ENCODE peak calls at places on chromosome 4, in nine cellular contexts. E is right lobe of liver; D is Caco-2; S is fibroblast of pulmonary artery; N is K562; U is astrocyte of the cerebellum; B is tibial artery; L is CD4-positive, alpha-beta T cell; R is AG09309. V is an unnamed sample.

GRCh38 chr4:26082565-26082964 is 168.5 kb downstream of the SMIM20 start:
- DNase-seq in E (no peak), U (no peak), D (no peak), S (no peak), L (no peak), N (no peak), B (no peak), R (no peak), V (no peak)

GRCh38 chr4:26219206-26219605 is 101.6 kb upstream of the RBPJ start:
- DNase-seq in D (no peak), E (no peak), N (no peak), B (no peak), S (no peak), U (no peak), L (no peak), R (no peak), V (no peak)

GRCh38 chr4:7411491-7411890 is 23.2 kb downstream of the PSAPL1 start:
- DNase-seq in R (no peak), L (no peak), S (no peak), N (no peak), U (no peak), D (no peak), B (no peak), E (no peak), V (no peak)

GRCh38 chr4:768995-769394 is 56.9 kb downstream of the CPLX1 start:
- DNase-seq in S (no peak), D (peak), U (no peak), R (no peak), B (no peak), E (no peak), L (no peak), N (no peak), V (no peak)

GRCh38 chr4:79678472-79679202 is 270.6 kb upstream of the GK2 start:
- DNase-seq in D (no peak), U (no peak), R (no peak), N (peak), E (no peak), S (peak), L (no peak), B (no peak), V (no peak)

GRCh38 chr4:3637326-3638016 is 105.2 kb upstream of the LRPAP1 start:
- DNase-seq in N (no peak), U (no peak), D (no peak), L (no peak), B (no peak), E (no peak), R (no peak), S (no peak), V (no peak)

GRCh38 chr4:147981305-147981704 is 249.4 kb downstream of the ARHGAP10 start:
- DNase-seq in R (peak), E (no peak), S (no peak), N (no peak), B (no peak), U (peak), L (no peak), D (no peak), V (no peak)

GRCh38 chr4:164108971-164109370 is 614.5 kb downstream of the TMA16 start:
- DNase-seq in S (no peak), L (no peak), N (no peak), E (no peak), R (no peak), U (no peak), B (no peak), D (no peak), V (no peak)

GRCh38 chr4:125382995-125383394 is 68.2 kb downstream of the FAT4 start:
- DNase-seq in U (peak), D (no peak), B (no peak), L (no peak), S (peak), E (no peak), R (no peak), N (no peak), V (no peak)

GRCh38 chr4:38138363-38138762 is 178.2 kb downstream of the PTTG2 start:
- DNase-seq in N (no peak), R (no peak), S (no peak), D (no peak), L (no peak), E (no peak), B (no peak), U (no peak), V (no peak)

GRCh38 chr4:5573965-5574364 is 134.4 kb downstream of the EVC2 start:
- DNase-seq in L (no peak), B (no peak), N (no peak), S (no peak), E (no peak), R (no peak), U (no peak), D (no peak), V (no peak)

GRCh38 chr4:107689912-107690587 is 30.0 kb downstream of the PAPSS1 start:
- DNase-seq in D (no peak), U (peak), N (no peak), E (no peak), B (no peak), R (peak), S (peak), L (no peak), V (no peak)

GRCh38 chr4:141391293-141391692 is 170.6 kb downstream of the ZNF330 start:
- DNase-seq in N (no peak), R (no peak), L (no peak), E (no peak), D (no peak), U (no peak), B (no peak), S (no peak), V (no peak)

GRCh38 chr4:169934794-169935400 is 91.3 kb downstream of the MFAP3L start:
- DNase-seq in D (no peak), U (no peak), R (no peak), L (no peak), S (no peak), B (no peak), E (no peak), N (no peak), V (no peak)

GRCh38 chr4:27861381-27861787 is 1000.7 kb downstream of the STIM2 start:
- DNase-seq in S (peak), U (no peak), E (peak), L (no peak), D (no peak), N (no peak), R (peak), B (no peak), V (peak)

GRCh38 chr4:13298655-13299054 is 185.5 kb downstream of the RAB28 start:
- DNase-seq in B (no peak), S (peak), R (no peak), D (no peak), N (no peak), L (no peak), U (no peak), E (no peak), V (no peak)

GRCh38 chr4:73788411-73788810 is 48.0 kb downstream of the CXCL8 start:
- DNase-seq in R (no peak), U (no peak), N (no peak), S (no peak), B (no peak), D (no peak), E (no peak), L (no peak), V (no peak)

GRCh38 chr4:16289872-16290554 is 63.7 kb upstream of the TAPT1 start:
- DNase-seq in L (no peak), E (no peak), U (peak), N (peak), S (peak), D (no peak), B (no peak), R (no peak), V (peak)

DNA sequence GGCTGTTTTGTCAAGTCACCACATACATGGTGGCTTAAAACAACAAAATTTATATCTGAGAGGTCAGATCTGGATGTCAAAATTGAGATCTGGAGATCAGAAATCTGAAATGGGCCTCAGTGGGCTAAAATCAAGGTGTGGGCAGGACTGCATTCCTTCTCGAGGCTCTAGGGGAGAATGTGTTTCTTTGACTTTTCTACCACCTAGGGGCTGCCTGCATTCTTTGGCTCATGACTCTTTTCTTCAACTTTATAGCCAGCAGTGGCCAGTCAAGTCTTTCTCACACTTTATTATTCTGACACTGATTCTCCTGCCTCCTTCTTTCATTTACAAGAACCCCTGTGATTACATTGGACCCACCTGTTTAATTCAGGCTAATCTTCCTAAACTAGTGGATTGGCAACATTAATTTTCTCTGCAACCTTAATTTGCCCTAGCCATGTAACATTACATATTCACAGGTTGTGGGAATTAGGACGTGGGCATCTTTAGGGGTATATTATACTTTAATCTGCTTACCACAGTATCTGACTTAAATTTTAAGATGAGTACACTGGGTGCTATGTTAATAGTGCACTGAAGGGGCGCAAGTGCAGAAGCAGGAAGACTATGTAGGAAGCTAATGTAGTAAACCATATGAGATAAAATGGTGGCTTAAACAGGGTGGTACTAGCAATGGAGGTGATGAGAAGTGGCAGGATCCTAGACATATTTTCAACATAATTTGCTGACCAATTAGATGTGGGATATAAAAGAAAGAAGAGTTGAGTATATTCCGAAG is 188.0 kb downstream of the SLC4A4 start:
- DNase-seq in S (no peak), E (no peak), L (no peak), N (no peak), U (peak), R (no peak), B (no peak), D (no peak), V (no peak)
- TF ChIP-seq CTCF in S (peak), E (no peak), L (no peak), N (no peak), U (peak), R (peak), B (no peak), D (no peak), V (no peak)

DNA sequence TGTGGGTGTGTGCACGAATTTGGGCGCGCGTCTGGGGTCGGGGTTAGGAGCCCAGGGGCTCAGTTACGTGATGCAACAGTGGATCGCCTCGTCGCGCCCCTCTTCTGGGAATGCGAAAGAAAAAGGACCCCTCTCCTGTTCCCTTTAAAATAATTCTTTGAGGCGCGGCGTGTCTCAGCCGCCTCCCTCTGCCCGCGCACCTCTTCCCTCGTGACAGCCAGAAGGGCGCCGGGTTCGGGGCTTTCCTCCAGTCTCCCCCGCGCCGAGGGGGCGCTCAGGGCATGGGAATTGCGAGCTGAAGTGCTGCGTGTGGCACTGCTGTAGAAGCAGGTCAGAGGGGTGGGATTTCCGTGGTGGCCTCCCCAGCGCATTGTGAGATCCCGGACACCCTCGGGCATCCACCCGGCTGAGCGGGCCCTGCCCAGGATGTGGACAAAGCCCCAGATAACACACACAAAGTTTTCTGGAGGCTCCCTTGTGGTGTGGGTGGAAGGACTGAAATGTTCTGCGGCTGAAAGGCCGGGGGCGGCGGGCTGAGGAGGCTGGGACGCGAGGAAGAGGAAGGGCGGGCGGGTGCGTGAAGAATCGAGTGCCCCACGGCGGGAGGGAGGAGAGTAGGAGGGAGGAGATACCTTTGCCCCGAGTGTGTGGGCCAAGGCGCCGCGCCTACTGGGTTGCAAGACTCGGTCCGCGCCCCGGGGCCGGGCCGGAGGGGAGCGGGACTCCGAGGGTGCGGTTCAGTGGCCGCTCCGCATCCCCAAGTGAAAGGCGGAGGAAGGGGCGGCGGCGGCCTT is 697 bp downstream of the SEPTIN11 start:
- DNase-seq in B (peak), N (peak), E (peak), L (peak), D (peak), R (no peak), S (peak), U (no peak), V (peak)
- TF ChIP-seq CTCF in B (no peak), N (no peak), E (no peak), L (no peak), D (no peak), R (no peak), S (no peak), U (no peak), V (no peak)

DNA sequence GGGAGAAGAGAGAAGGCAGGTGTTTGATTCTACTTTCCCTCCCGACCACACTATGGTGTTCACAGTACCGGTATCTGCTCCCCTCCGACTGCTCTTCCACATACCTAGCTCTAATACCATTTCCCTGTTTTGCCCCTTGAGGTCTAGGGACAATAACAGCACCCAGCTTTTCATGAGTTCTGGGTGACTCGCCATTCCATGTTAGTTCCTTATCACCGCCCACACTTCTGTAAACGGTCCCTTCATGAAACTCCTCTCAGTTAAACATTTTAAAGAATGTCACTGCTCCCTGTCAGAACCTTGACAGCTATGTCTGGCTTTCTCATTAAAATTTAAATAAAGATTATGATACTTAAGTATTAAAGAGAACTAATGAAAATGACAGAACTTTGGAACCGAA is 136.7 kb downstream of the ADAMTS3 start:
- DNase-seq in U (no peak), N (no peak), R (no peak), S (no peak), E (no peak), B (no peak), L (no peak), D (no peak), V (no peak)
- TF ChIP-seq CTCF in U (no peak), N (no peak), R (no peak), S (no peak), E (no peak), B (no peak), L (no peak), D (no peak), V (no peak)

GRCh38 chr4:165289429-165289785 is 38.1 kb upstream of the MSMO1 start:
- DNase-seq in R (no peak), S (no peak), E (no peak), L (no peak), B (no peak), N (no peak), D (no peak), U (no peak), V (no peak)
- TF ChIP-seq CTCF in R (no peak), S (no peak), E (no peak), L (no peak), B (no peak), N (no peak), D (no peak), U (no peak), V (no peak)

GRCh38 chr4:183200453-183200852 is 101.4 kb downstream of the WWC2 start:
- DNase-seq in D (no peak), R (peak), S (peak), U (peak), L (no peak), N (no peak), E (peak), B (peak), V (no peak)

GRCh38 chr4:183192566-183192965 is 93.5 kb downstream of the WWC2 start:
- DNase-seq in N (no peak), S (no peak), R (no peak), E (no peak), D (no peak), B (no peak), L (no peak), U (no peak), V (no peak)

GRCh38 chr4:183201331-183201730 is 102.3 kb downstream of the WWC2 start:
- DNase-seq in E (no peak), L (no peak), U (no peak), R (peak), B (no peak), D (no peak), N (no peak), S (peak), V (no peak)

GRCh38 chr4:183195534-183195933 is 96.5 kb downstream of the WWC2 start:
- DNase-seq in N (no peak), L (no peak), U (no peak), B (no peak), D (no peak), R (no peak), E (no peak), S (no peak), V (no peak)

DNA sequence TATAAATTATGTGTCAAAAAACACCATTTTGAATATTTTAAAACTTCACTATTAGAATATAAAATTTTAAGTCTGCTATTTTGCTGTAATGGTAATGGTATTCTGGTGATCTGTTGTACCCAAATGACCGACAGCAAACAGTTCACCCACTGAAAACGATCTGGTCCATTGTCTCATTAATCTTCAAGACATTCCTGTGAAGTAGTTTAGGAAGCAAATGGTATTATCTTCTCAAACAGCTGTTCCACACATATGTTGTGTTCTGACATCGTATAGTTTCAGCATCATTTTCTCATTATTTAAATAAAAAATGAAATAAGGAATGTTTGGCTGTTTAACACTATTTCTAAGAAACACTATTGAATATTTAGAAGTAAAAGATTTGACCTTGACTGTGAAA is 98.1 kb downstream of the WWC2 start:
- DNase-seq in D (no peak), U (no peak), L (no peak), E (no peak), B (no peak), N (no peak), R (no peak), S (no peak), V (no peak)
- TF ChIP-seq CTCF in D (no peak), U (no peak), L (no peak), E (no peak), B (no peak), N (no peak), R (no peak), S (no peak), V (no peak)

DNA sequence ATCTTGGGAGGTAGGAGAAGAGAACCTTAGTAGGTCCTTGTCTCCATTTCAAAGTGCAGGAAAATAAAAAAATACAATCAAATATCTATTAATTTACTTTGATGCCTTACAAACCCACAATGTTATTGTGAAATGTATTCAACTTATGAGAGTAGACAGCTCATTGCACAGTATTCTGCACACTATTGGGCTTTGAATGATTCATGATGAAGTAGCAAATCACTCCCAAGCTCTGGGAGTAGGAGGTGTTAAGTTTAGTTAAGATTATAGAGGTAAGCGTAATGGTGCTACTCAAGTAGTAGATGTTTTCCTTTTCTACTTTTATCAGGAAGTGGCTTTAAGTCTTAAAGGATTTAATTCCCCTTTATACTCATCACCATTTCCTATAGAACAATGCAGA is 32.8 kb upstream of the TMPRSS11A start:
- DNase-seq in B (no peak), L (no peak), E (no peak), U (no peak), R (no peak), S (no peak), D (no peak), N (no peak), V (no peak)
- TF ChIP-seq CTCF in B (no peak), L (no peak), E (no peak), U (no peak), R (no peak), S (no peak), D (no peak), N (no peak), V (no peak)

DNA sequence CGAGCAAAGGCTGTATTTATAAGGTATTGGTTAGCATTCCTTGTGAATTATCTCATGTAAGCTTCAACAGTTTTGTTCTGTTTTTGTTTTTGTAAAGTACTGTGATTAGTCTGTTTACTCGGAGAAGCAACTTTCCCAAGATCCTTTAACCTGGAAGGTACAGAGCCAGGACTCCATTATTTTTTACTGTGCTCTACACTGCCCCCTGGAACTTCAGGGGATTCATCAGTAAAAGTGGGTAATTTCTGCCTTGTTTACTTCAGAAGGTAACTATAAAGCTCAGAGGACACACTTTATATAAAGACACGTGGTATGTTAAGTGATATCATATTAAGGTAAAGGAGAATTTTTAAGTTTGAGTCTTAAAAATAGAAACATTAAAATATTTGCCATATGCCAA is 124.9 kb downstream of the IQCM start:
- DNase-seq in L (no peak), D (no peak), E (no peak), R (no peak), U (no peak), S (no peak), B (no peak), N (no peak), V (no peak)
- TF ChIP-seq CTCF in L (no peak), D (peak), E (no peak), R (no peak), U (no peak), S (peak), B (no peak), N (no peak), V (peak)

GRCh38 chr4:41820473-41820872 is 71.9 kb upstream of the PHOX2B start:
- DNase-seq in S (no peak), N (no peak), U (no peak), L (no peak), D (no peak), B (no peak), R (no peak), E (no peak), V (no peak)

GRCh38 chr4:41819621-41820020 is 71.1 kb upstream of the PHOX2B start:
- DNase-seq in E (no peak), L (no peak), B (no peak), D (no peak), S (no peak), U (no peak), R (no peak), N (no peak), V (no peak)

GRCh38 chr4:41815478-41815877 is 67.0 kb upstream of the PHOX2B start:
- DNase-seq in R (no peak), S (no peak), U (no peak), B (no peak), E (no peak), L (no peak), N (no peak), D (no peak), V (no peak)

GRCh38 chr4:41814565-41814964 is 66.0 kb upstream of the PHOX2B start:
- DNase-seq in L (no peak), N (no peak), D (no peak), B (no peak), S (peak), R (peak), E (peak), U (no peak), V (peak)
- TF ChIP-seq CTCF in L (no peak), N (no peak), D (no peak), B (peak), S (peak), R (peak), E (no peak), U (peak), V (no peak)